ENCODE peak calls at places on chromosome 10, in eight cellular contexts. W is GM06990; D is Panc1; Z is breast epithelium; M is psoas muscle; I is prostate gland; Y is epithelial cell of proximal tubule; O is activated CD8-positive, alpha-beta T cell treated with anti-CD3 and anti-CD28 coated beads for 36 hours. P is an unnamed sample.

GRCh38 chr10:43125881-43126731 is 12.1 kb upstream of the CSGALNACT2 start:
- DNase-seq in W (no peak), D (no peak), Z (no peak), O (peak), Y (no peak), I (no peak), M (no peak), P (no peak)

GRCh38 chr10:66151346-66151745 is 774.5 kb upstream of the LRRTM3 start:
- DNase-seq in I (no peak), Y (no peak), Z (no peak), D (no peak), W (no peak), M (no peak), O (no peak), P (no peak)

GRCh38 chr10:102342462-102342861 is 53.0 kb upstream of the NFKB2 start:
- DNase-seq in O (no peak), Z (no peak), I (no peak), Y (no peak), M (no peak), D (no peak), W (no peak), P (no peak)

GRCh38 chr10:107056160-107056559 is 108.3 kb downstream of the SORCS1 start:
- DNase-seq in O (no peak), I (no peak), Y (peak), W (no peak), D (no peak), Z (no peak), M (no peak), P (no peak)

GRCh38 chr10:3790272-3790671 is 5.3 kb upstream of the KLF6 start:
- DNase-seq in W (no peak), D (no peak), I (no peak), M (no peak), O (no peak), Z (no peak), Y (no peak), P (no peak)

GRCh38 chr10:24269476-24269875 is 60.5 kb downstream of the KIAA1217 start:
- DNase-seq in W (no peak), Z (no peak), D (no peak), Y (no peak), O (no peak), M (no peak), I (no peak), P (no peak)

GRCh38 chr10:4725917-4726606 is 99.9 kb upstream of the AKR1E2 start:
- DNase-seq in Z (no peak), W (no peak), I (no peak), D (peak), O (no peak), M (no peak), Y (peak), P (peak)

GRCh38 chr10:75772153-75772887 is 340.9 kb downstream of the LRMDA start:
- DNase-seq in O (peak), I (no peak), D (no peak), M (no peak), W (no peak), Y (no peak), Z (no peak), P (no peak)

GRCh38 chr10:24463683-24464426 is 254.9 kb downstream of the KIAA1217 start:
- DNase-seq in O (peak), D (peak), M (peak), I (peak), Z (no peak), W (peak), Y (peak), P (no peak)

GRCh38 chr10:93616844-93617360 is 4.6 kb downstream of the PDE6C start:
- DNase-seq in O (no peak), M (no peak), Z (no peak), W (no peak), I (no peak), D (no peak), Y (no peak), P (no peak)

GRCh38 chr10:80946957-80947722 is 409.4 kb downstream of the SH2D4B start:
- DNase-seq in O (no peak), Y (no peak), D (no peak), Z (no peak), W (no peak), I (peak), M (no peak), P (no peak)

GRCh38 chr10:35391153-35391953 is 55.0 kb downstream of the CCNY start:
- DNase-seq in D (no peak), W (no peak), O (no peak), M (no peak), Z (no peak), Y (no peak), I (no peak), P (no peak)

GRCh38 chr10:115417585-115418265 is 324.6 kb downstream of the ATRNL1 start:
- DNase-seq in Z (no peak), W (peak), M (no peak), Y (no peak), I (peak), D (peak), O (peak), P (peak)
- TF ChIP-seq CTCF in Z (no peak), W (peak), M (no peak), Y (peak), I (peak), D (peak), O (no peak), P (peak)

DNA sequence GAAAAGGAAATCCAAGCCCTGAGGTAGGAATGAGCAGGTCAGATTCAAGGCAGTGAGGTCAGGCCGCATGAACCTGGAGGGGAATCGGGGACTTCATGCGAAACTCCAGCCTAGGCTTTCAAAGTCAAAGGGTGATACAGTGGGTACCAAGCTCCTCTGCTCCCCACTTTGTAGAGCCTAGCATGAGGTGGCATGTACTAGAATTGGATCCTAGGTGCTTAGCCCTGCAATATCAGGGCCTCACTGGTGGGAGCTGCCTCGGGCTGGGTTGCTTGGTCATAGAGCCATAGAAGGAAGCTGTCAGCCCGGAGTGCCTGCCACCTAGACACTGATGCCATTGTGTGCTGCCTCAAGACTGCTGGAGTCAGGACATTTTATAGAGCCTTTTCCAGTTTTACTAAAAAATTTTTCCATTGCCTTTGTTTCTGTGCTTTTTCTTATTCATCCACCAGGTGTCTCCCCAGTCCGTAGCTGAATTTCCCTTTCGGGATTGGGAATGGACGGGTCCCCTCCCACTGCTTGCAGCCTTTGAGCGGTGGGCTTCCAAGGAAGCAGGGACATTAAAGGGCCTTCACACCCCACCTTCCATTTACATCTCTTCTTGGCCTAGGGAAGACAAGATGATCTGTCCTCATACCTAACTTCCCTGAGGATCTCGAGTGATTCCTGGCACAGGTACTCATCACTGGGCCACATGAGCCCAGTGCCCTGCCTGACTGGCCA is 5.5 kb upstream of the LZTS2 start:
- DNase-seq in Z (no peak), O (no peak), D (no peak), M (no peak), W (no peak), I (no peak), Y (no peak), P (no peak)
- TF ChIP-seq CTCF in Z (peak), O (peak), D (peak), M (peak), W (peak), I (peak), Y (peak), P (peak)

GRCh38 chr10:70618663-70619062 is 16.1 kb upstream of the PRF1 start:
- DNase-seq in I (no peak), Y (no peak), D (no peak), M (no peak), W (no peak), Z (no peak), O (no peak), P (no peak)

GRCh38 chr10:70617798-70618568 is 15.4 kb upstream of the PRF1 start:
- DNase-seq in I (no peak), O (peak), M (no peak), W (no peak), Y (peak), D (no peak), Z (no peak), P (no peak)

GRCh38 chr10:70620020-70620289 is 17.4 kb upstream of the PRF1 start:
- DNase-seq in M (no peak), I (no peak), Z (no peak), O (no peak), W (no peak), Y (no peak), D (no peak), P (no peak)

GRCh38 chr10:70621497-70622078 is 19.0 kb upstream of the PRF1 start:
- DNase-seq in M (no peak), O (no peak), I (no peak), D (no peak), W (no peak), Y (no peak), Z (no peak), P (no peak)

DNA sequence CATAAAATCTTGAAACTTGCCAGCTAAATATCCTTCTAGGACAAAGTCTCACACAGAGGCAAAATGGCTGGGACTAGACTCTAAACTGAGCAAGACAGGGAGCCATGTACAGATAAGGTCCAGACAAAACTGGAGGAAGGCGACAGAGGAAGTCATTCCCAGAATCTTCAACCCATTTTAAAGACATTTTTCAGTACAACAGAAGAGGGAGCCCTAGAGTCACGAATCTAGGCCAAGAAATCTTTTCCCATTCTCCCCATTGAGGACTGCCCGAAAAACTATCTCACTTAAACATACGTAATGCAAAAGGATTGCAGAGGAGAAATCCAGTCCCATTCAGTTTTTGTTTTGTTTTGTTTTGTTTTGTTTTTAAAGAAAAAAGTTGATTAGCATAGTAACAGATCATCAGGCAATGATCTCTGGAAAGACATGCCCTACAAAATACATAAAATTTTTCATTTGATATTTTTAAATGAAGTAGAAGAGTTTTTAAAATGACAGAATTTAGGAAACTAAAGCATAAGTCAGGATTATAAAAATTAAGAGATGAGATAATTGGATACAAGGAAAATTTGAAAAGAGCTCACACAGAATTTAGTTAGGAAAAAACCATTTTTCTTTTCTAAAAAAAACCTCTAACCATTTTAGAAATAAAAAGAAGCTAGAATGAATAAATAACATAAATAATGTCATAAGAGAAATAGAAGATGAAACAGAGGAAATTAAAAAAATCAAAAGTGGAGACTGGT is 16.9 kb upstream of the PRF1 start:
- DNase-seq in I (no peak), O (no peak), Z (no peak), M (no peak), D (peak), Y (no peak), W (no peak), P (peak)
- TF ChIP-seq CTCF in I (no peak), O (peak), Z (no peak), M (no peak), D (peak), Y (peak), W (peak), P (peak)

DNA sequence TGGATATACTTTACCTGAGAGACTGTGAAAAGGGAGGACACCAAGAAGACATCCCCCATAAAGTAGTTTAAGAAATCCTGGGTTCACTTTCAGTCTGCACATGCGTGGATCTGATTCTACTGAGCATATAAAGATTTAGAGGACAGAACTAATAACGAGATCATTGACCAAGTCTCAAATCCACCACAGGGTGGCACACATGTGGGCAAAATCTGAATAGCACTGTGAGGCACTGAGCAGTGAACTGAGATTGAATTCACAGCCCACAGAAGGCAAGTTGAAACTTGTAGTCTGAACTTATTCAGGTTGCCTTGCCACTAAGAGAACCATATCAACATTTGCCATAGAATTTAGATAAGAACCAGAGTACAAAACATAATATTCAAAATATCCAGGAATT is 818.6 kb downstream of the GRID1 start:
- DNase-seq in Z (no peak), D (peak), Y (peak), I (peak), W (peak), O (peak), M (no peak), P (peak)
- TF ChIP-seq CTCF in Z (peak), D (peak), Y (peak), I (peak), W (peak), O (no peak), M (peak), P (no peak)

GRCh38 chr10:117531371-117532002 is 11.1 kb upstream of the EMX2 start:
- DNase-seq in M (no peak), I (no peak), O (no peak), Y (no peak), W (no peak), Z (no peak), D (no peak), P (no peak)
- TF ChIP-seq CTCF in M (no peak), I (no peak), O (no peak), Y (no peak), W (no peak), Z (no peak), D (no peak), P (no peak)

DNA sequence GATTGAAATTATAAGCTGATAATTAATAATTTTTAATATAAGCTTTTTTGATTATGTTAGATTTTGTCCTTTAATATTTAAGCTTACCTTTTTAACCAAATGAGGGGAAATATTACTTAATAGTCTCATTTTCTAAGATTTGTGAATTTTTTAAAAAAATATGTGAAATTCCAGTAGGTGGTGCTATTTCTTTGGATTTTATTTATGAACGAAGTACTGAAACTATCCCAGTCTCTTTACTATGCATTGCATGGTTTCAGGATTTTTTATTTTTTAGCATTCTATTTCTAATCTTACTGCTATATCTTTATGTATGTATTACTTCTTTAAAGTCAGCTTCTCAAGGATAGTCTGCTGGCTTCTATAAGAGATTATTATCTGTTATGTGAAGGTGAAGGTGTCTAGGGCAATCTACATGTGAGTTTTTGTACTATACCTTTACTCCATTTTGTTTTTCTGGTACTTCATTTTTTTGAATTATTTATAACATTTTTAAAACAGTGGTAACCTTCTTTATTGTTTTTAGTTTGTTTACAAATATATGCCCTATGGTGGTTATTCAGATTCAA is 78.3 kb downstream of the ATRNL1 start:
- DNase-seq in W (no peak), Y (no peak), D (no peak), O (no peak), M (no peak), I (no peak), Z (no peak), P (no peak)
- TF ChIP-seq CTCF in W (peak), Y (peak), D (peak), O (peak), M (peak), I (peak), Z (no peak), P (no peak)

P was measured in HFF-Myc.